ENCODE peak calls at places on chromosomes 3 and 15, in eight cellular contexts. One of them, this sample, is unnamed.

GRCh38 chr3:129942296-129942695 is 32.2 kb upstream of the TRH start:
- DNase-seq in fibroblast of pulmonary artery: peak
- DNase-seq in MV-4-11: peak
- DNase-seq in HCEC 1CT: peak
- DNase-seq in NCI-H1092 treated with DMSO at 0.1 percent for 48 hours: peak
- DNase-seq in nucleus accumbens: peak
- DNase-seq in activated CD8-positive, alpha-beta memory T cell treated with anti-CD3 and anti-CD28 coated beads for 1 hour: no peak
- DNase-seq in mucosa of gallbladder: peak
- DNase-seq in this sample: peak

GRCh38 chr3:47715928-47716327 is 65.8 kb downstream of the SMARCC1 start:
- DNase-seq in fibroblast of pulmonary artery: peak
- DNase-seq in MV-4-11: no peak
- DNase-seq in HCEC 1CT: peak
- DNase-seq in NCI-H1092 treated with DMSO at 0.1 percent for 48 hours: no peak
- DNase-seq in nucleus accumbens: no peak
- DNase-seq in activated CD8-positive, alpha-beta memory T cell treated with anti-CD3 and anti-CD28 coated beads for 1 hour: no peak
- DNase-seq in mucosa of gallbladder: no peak
- DNase-seq in this sample: no peak

GRCh38 chr15:40722354-40722753 is 27.4 kb downstream of the RAD51 start:
- DNase-seq in fibroblast of pulmonary artery: no peak
- DNase-seq in MV-4-11: no peak
- DNase-seq in HCEC 1CT: no peak
- DNase-seq in NCI-H1092 treated with DMSO at 0.1 percent for 48 hours: no peak
- DNase-seq in nucleus accumbens: no peak
- DNase-seq in activated CD8-positive, alpha-beta memory T cell treated with anti-CD3 and anti-CD28 coated beads for 1 hour: no peak
- DNase-seq in mucosa of gallbladder: no peak
- DNase-seq in this sample: no peak

GRCh38 chr15:69557340-69558137 is 104.9 kb downstream of the RPLP1 start:
- DNase-seq in fibroblast of pulmonary artery: peak
- DNase-seq in MV-4-11: no peak
- DNase-seq in HCEC 1CT: peak
- DNase-seq in NCI-H1092 treated with DMSO at 0.1 percent for 48 hours: peak
- DNase-seq in nucleus accumbens: no peak
- DNase-seq in activated CD8-positive, alpha-beta memory T cell treated with anti-CD3 and anti-CD28 coated beads for 1 hour: no peak
- DNase-seq in mucosa of gallbladder: peak
- DNase-seq in this sample: peak

GRCh38 chr15:57547243-57547755 is 44.4 kb upstream of the MYZAP start:
- DNase-seq in fibroblast of pulmonary artery: no peak
- DNase-seq in MV-4-11: no peak
- DNase-seq in HCEC 1CT: no peak
- DNase-seq in NCI-H1092 treated with DMSO at 0.1 percent for 48 hours: no peak
- DNase-seq in nucleus accumbens: no peak
- DNase-seq in activated CD8-positive, alpha-beta memory T cell treated with anti-CD3 and anti-CD28 coated beads for 1 hour: no peak
- DNase-seq in mucosa of gallbladder: no peak
- DNase-seq in this sample: no peak

GRCh38 chr3:119314821-119315220 is 20.6 kb downstream of the ARHGAP31 start:
- DNase-seq in fibroblast of pulmonary artery: peak
- DNase-seq in MV-4-11: no peak
- DNase-seq in HCEC 1CT: no peak
- DNase-seq in NCI-H1092 treated with DMSO at 0.1 percent for 48 hours: peak
- DNase-seq in nucleus accumbens: no peak
- DNase-seq in activated CD8-positive, alpha-beta memory T cell treated with anti-CD3 and anti-CD28 coated beads for 1 hour: no peak
- DNase-seq in mucosa of gallbladder: no peak
- DNase-seq in this sample: no peak

GRCh38 chr3:196207833-196208607 is 3.2 kb downstream of the ZDHHC19 start:
- DNase-seq in fibroblast of pulmonary artery: no peak
- DNase-seq in MV-4-11: no peak
- DNase-seq in HCEC 1CT: no peak
- DNase-seq in NCI-H1092 treated with DMSO at 0.1 percent for 48 hours: no peak
- DNase-seq in nucleus accumbens: peak
- DNase-seq in activated CD8-positive, alpha-beta memory T cell treated with anti-CD3 and anti-CD28 coated beads for 1 hour: peak
- DNase-seq in mucosa of gallbladder: no peak
- DNase-seq in this sample: no peak

GRCh38 chr15:58269455-58270414 is 131.6 kb downstream of the AQP9 start:
- DNase-seq in fibroblast of pulmonary artery: peak
- DNase-seq in MV-4-11: peak
- DNase-seq in HCEC 1CT: peak
- DNase-seq in NCI-H1092 treated with DMSO at 0.1 percent for 48 hours: peak
- DNase-seq in nucleus accumbens: peak
- DNase-seq in activated CD8-positive, alpha-beta memory T cell treated with anti-CD3 and anti-CD28 coated beads for 1 hour: no peak
- DNase-seq in mucosa of gallbladder: peak
- DNase-seq in this sample: peak

GRCh38 chr3:6264906-6265305 is 596.0 kb upstream of the GRM7 start:
- DNase-seq in fibroblast of pulmonary artery: no peak
- DNase-seq in MV-4-11: no peak
- DNase-seq in HCEC 1CT: no peak
- DNase-seq in NCI-H1092 treated with DMSO at 0.1 percent for 48 hours: no peak
- DNase-seq in nucleus accumbens: no peak
- DNase-seq in activated CD8-positive, alpha-beta memory T cell treated with anti-CD3 and anti-CD28 coated beads for 1 hour: no peak
- DNase-seq in mucosa of gallbladder: no peak
- DNase-seq in this sample: no peak

GRCh38 chr15:31306426-31307269 is 20.0 kb upstream of the KLF13 start:
- DNase-seq in fibroblast of pulmonary artery: no peak
- DNase-seq in MV-4-11: no peak
- DNase-seq in HCEC 1CT: no peak
- DNase-seq in NCI-H1092 treated with DMSO at 0.1 percent for 48 hours: peak
- DNase-seq in nucleus accumbens: peak
- DNase-seq in activated CD8-positive, alpha-beta memory T cell treated with anti-CD3 and anti-CD28 coated beads for 1 hour: no peak
- DNase-seq in mucosa of gallbladder: peak
- DNase-seq in this sample: peak

GRCh38 chr15:69468241-69469121 is 15.9 kb downstream of the RPLP1 start:
- DNase-seq in fibroblast of pulmonary artery: peak
- DNase-seq in MV-4-11: peak
- DNase-seq in HCEC 1CT: no peak
- DNase-seq in NCI-H1092 treated with DMSO at 0.1 percent for 48 hours: peak
- DNase-seq in nucleus accumbens: no peak
- DNase-seq in activated CD8-positive, alpha-beta memory T cell treated with anti-CD3 and anti-CD28 coated beads for 1 hour: peak
- DNase-seq in mucosa of gallbladder: peak
- DNase-seq in this sample: peak

GRCh38 chr3:62607287-62608029 is 234.1 kb upstream of the FEZF2 start:
- DNase-seq in fibroblast of pulmonary artery: peak
- DNase-seq in MV-4-11: no peak
- DNase-seq in HCEC 1CT: peak
- DNase-seq in NCI-H1092 treated with DMSO at 0.1 percent for 48 hours: peak
- DNase-seq in nucleus accumbens: no peak
- DNase-seq in activated CD8-positive, alpha-beta memory T cell treated with anti-CD3 and anti-CD28 coated beads for 1 hour: no peak
- DNase-seq in mucosa of gallbladder: no peak
- DNase-seq in this sample: no peak

GRCh38 chr15:29968099-29968892 is 114.5 kb upstream of the GOLGA8J start:
- DNase-seq in fibroblast of pulmonary artery: no peak
- DNase-seq in MV-4-11: no peak
- DNase-seq in HCEC 1CT: no peak
- DNase-seq in NCI-H1092 treated with DMSO at 0.1 percent for 48 hours: peak
- DNase-seq in nucleus accumbens: peak
- DNase-seq in activated CD8-positive, alpha-beta memory T cell treated with anti-CD3 and anti-CD28 coated beads for 1 hour: no peak
- DNase-seq in mucosa of gallbladder: no peak
- DNase-seq in this sample: no peak

GRCh38 chr3:17500618-17501017 is 241.8 kb downstream of the TBC1D5 start:
- DNase-seq in fibroblast of pulmonary artery: no peak
- DNase-seq in MV-4-11: peak
- DNase-seq in HCEC 1CT: peak
- DNase-seq in NCI-H1092 treated with DMSO at 0.1 percent for 48 hours: no peak
- DNase-seq in nucleus accumbens: no peak
- DNase-seq in activated CD8-positive, alpha-beta memory T cell treated with anti-CD3 and anti-CD28 coated beads for 1 hour: no peak
- DNase-seq in mucosa of gallbladder: no peak
- DNase-seq in this sample: no peak

GRCh38 chr3:55527381-55527780 is 40.3 kb upstream of the WNT5A start:
- DNase-seq in fibroblast of pulmonary artery: no peak
- DNase-seq in MV-4-11: no peak
- DNase-seq in HCEC 1CT: no peak
- DNase-seq in NCI-H1092 treated with DMSO at 0.1 percent for 48 hours: no peak
- DNase-seq in nucleus accumbens: no peak
- DNase-seq in activated CD8-positive, alpha-beta memory T cell treated with anti-CD3 and anti-CD28 coated beads for 1 hour: no peak
- DNase-seq in mucosa of gallbladder: no peak
- DNase-seq in this sample: no peak

GRCh38 chr15:77599899-77600298 is 32.8 kb downstream of the LINGO1 start:
- DNase-seq in fibroblast of pulmonary artery: peak
- DNase-seq in MV-4-11: peak
- DNase-seq in HCEC 1CT: peak
- DNase-seq in NCI-H1092 treated with DMSO at 0.1 percent for 48 hours: peak
- DNase-seq in nucleus accumbens: peak
- DNase-seq in activated CD8-positive, alpha-beta memory T cell treated with anti-CD3 and anti-CD28 coated beads for 1 hour: no peak
- DNase-seq in mucosa of gallbladder: peak
- DNase-seq in this sample: no peak

This sample was measured in NCI-H1105.